ENCODE peak calls at places on chromosomes 2 and 18, in four cellular contexts. One of them, this sample, is unnamed.

GRCh38 chr18:51278045-51278649 is 80.7 kb upstream of the MEX3C start:
- DNase-seq in LoVo: peak
- DNase-seq in aorta: no peak
- DNase-seq in astrocyte of the hippocampus: peak
- DNase-seq in this sample: peak

GRCh38 chr2:100237770-100238169 is 84.5 kb downstream of the LONRF2 start:
- DNase-seq in LoVo: no peak
- DNase-seq in aorta: no peak
- DNase-seq in astrocyte of the hippocampus: no peak
- DNase-seq in this sample: no peak

GRCh38 chr2:71703981-71704545 is 250.7 kb downstream of the DYSF start:
- DNase-seq in LoVo: no peak
- DNase-seq in aorta: peak
- DNase-seq in astrocyte of the hippocampus: no peak
- DNase-seq in this sample: no peak

GRCh38 chr2:128686498-128686861 is 367.8 kb upstream of the HS6ST1 start:
- DNase-seq in LoVo: no peak
- DNase-seq in aorta: no peak
- DNase-seq in astrocyte of the hippocampus: no peak
- DNase-seq in this sample: no peak

GRCh38 chr2:241029599-241030332 is 31.3 kb downstream of the SNED1 start:
- DNase-seq in LoVo: no peak
- DNase-seq in aorta: no peak
- DNase-seq in astrocyte of the hippocampus: no peak
- DNase-seq in this sample: no peak

GRCh38 chr2:176080540-176081355 is 3.0 kb downstream of the EVX2 start:
- DNase-seq in LoVo: no peak
- DNase-seq in aorta: no peak
- DNase-seq in astrocyte of the hippocampus: no peak
- DNase-seq in this sample: no peak

GRCh38 chr2:239804161-239805042 is 220.7 kb downstream of the NDUFA10 start:
- DNase-seq in LoVo: no peak
- DNase-seq in aorta: peak
- DNase-seq in astrocyte of the hippocampus: no peak
- DNase-seq in this sample: no peak

GRCh38 chr2:43233218-43234212 is 7.1 kb upstream of the ZFP36L2 start:
- DNase-seq in LoVo: no peak
- DNase-seq in aorta: no peak
- DNase-seq in astrocyte of the hippocampus: no peak
- DNase-seq in this sample: no peak

GRCh38 chr2:159617651-159618050 is 1.3 kb upstream of the BAZ2B start:
- DNase-seq in LoVo: no peak
- DNase-seq in aorta: no peak
- DNase-seq in astrocyte of the hippocampus: peak
- DNase-seq in this sample: peak

GRCh38 chr2:10271509-10271908 is 31.2 kb upstream of the HPCAL1 start:
- DNase-seq in LoVo: no peak
- DNase-seq in aorta: no peak
- DNase-seq in astrocyte of the hippocampus: no peak
- DNase-seq in this sample: peak

GRCh38 chr18:71797554-71797953 is 746.6 kb downstream of the CBLN2 start:
- DNase-seq in LoVo: no peak
- DNase-seq in aorta: no peak
- DNase-seq in astrocyte of the hippocampus: no peak
- DNase-seq in this sample: no peak

This sample was measured in colonic mucosa.